ENCODE peak calls at places on chromosomes 1 and 21, in four cellular contexts. C is GM12891, A is heart left ventricle, N is testis. X is an unnamed sample.

GRCh38 chr1:90126834-90127233 is 131.9 kb downstream of the ZNF326 start:
- DNase-seq in C (no peak), A (no peak), N (no peak), X (no peak)

GRCh38 chr21:38409907-38410306 is 88.4 kb downstream of the ERG start:
- DNase-seq in C (no peak), A (no peak), N (no peak), X (no peak)

GRCh38 chr1:85148524-85149250 is 52.1 kb downstream of the SYDE2 start:
- DNase-seq in C (peak), A (peak), N (no peak), X (no peak)

GRCh38 chr1:54998677-54999076 is at the start of gene BSND:
- DNase-seq in C (no peak), A (no peak), N (peak), X (no peak)

GRCh38 chr1:169235568-169235967 is 129.1 kb downstream of the ATP1B1 start:
- DNase-seq in C (no peak), A (no peak), N (no peak), X (no peak)

GRCh38 chr1:221725683-221726330 is 16.1 kb downstream of the DUSP10 start:
- DNase-seq in C (no peak), A (no peak), N (no peak), X (no peak)

GRCh38 chr1:223683586-223684487 is 18.3 kb upstream of the CAPN8 start:
- DNase-seq in C (no peak), A (peak), N (peak), X (peak)

GRCh38 chr1:33988161-33988560 is 124.3 kb downstream of the HMGB4 start:
- DNase-seq in C (no peak), A (no peak), N (no peak), X (no peak)

GRCh38 chr1:92820024-92820423 is 11.8 kb upstream of the RPL5 start:
- DNase-seq in C (no peak), A (no peak), N (no peak), X (no peak)

GRCh38 chr21:33261635-33262034 is 4.5 kb upstream of the IL10RB start:
- DNase-seq in C (no peak), A (no peak), N (peak), X (peak)

GRCh38 chr21:44083631-44084291 is 23.4 kb upstream of the PWP2 start:
- DNase-seq in C (no peak), A (no peak), N (peak), X (no peak)

GRCh38 chr1:10401281-10401680 is 2.4 kb downstream of the PGD start:
- DNase-seq in C (no peak), A (no peak), N (no peak), X (no peak)

GRCh38 chr1:201503397-201504176 is 3.3 kb downstream of the CSRP1 start:
- DNase-seq in C (no peak), A (no peak), N (peak), X (peak)

GRCh38 chr1:91075233-91076135 is 53.6 kb upstream of the ZNF644 start:
- DNase-seq in C (no peak), A (no peak), N (no peak), X (no peak)

GRCh38 chr1:2314803-2315710 is 76.3 kb downstream of the MORN1 start:
- DNase-seq in C (peak), A (peak), N (no peak), X (peak)

GRCh38 chr1:241253491-241253890 is 103.5 kb downstream of the RGS7 start:
- DNase-seq in C (no peak), A (no peak), N (no peak), X (no peak)

GRCh38 chr1:209723761-209724693 is 19.4 kb downstream of the HSD11B1 start:
- DNase-seq in C (no peak), A (no peak), N (no peak), X (no peak)

GRCh38 chr1:80973101-80973500 is 827.6 kb upstream of the ADGRL2 start:
- DNase-seq in C (no peak), A (no peak), N (no peak), X (no peak)

GRCh38 chr21:46151261-46151988 is 4.0 kb downstream of the FTCD start:
- DNase-seq in C (no peak), A (peak), N (peak), X (peak)

GRCh38 chr1:226060427-226060826 is 2.1 kb upstream of the H3-3A start:
- DNase-seq in C (no peak), A (no peak), N (no peak), X (no peak)

GRCh38 chr1:222814536-222815366 is at the start of gene DISP1:
- DNase-seq in C (peak), A (peak), N (peak), X (peak)

GRCh38 chr1:41275831-41276230 is 33.7 kb upstream of the SCMH1 start:
- DNase-seq in C (no peak), A (no peak), N (no peak), X (no peak)

GRCh38 chr1:180926164-180926981 is 13.7 kb downstream of the KIAA1614 start:
- DNase-seq in C (no peak), A (peak), N (peak), X (no peak)

GRCh38 chr1:2558420-2558819 is 2.2 kb downstream of the TNFRSF14 start:
- DNase-seq in C (no peak), A (no peak), N (no peak), X (no peak)

GRCh38 chr1:53190210-53190611 is 6.4 kb upstream of the CPT2 start:
- DNase-seq in C (no peak), A (no peak), N (no peak), X (no peak)

GRCh38 chr1:245043617-245043952 is 111.2 kb upstream of the KIF26B start:
- DNase-seq in C (no peak), A (no peak), N (no peak), X (no peak)

GRCh38 chr1:245041058-245041698 is 113.6 kb upstream of the KIF26B start:
- DNase-seq in C (no peak), A (no peak), N (no peak), X (no peak)

GRCh38 chr1:245046764-245047163 is 108.0 kb upstream of the KIF26B start:
- DNase-seq in C (no peak), A (no peak), N (no peak), X (no peak)

GRCh38 chr1:245046310-245046709 is 108.5 kb upstream of the KIF26B start:
- DNase-seq in C (no peak), A (no peak), N (no peak), X (no peak)

GRCh38 chr1:245045087-245045881 is 109.5 kb upstream of the KIF26B start:
- DNase-seq in C (no peak), A (peak), N (peak), X (peak)
- TF ChIP-seq POLR2A in C (no peak), A (peak), N (no peak), X (peak)

GRCh38 chr1:16644179-16645043 is 22.3 kb downstream of the RNU1-3 start:
- DNase-seq in C (peak), A (peak), N (peak), X (peak)
- TF ChIP-seq POLR2A in C (peak), A (peak), N (no peak), X (peak)

GRCh38 chr1:173407846-173408245 is 69.3 kb upstream of the PRDX6 start:
- DNase-seq in C (no peak), A (no peak), N (no peak), X (no peak)

GRCh38 chr1:173410133-173410793 is 66.9 kb upstream of the PRDX6 start:
- DNase-seq in C (no peak), A (no peak), N (no peak), X (no peak)

GRCh38 chr1:173410794-173411236 is 66.3 kb upstream of the PRDX6 start:
- DNase-seq in C (no peak), A (no peak), N (no peak), X (no peak)

GRCh38 chr1:173408886-173409285 is 68.2 kb upstream of the PRDX6 start:
- DNase-seq in C (no peak), A (no peak), N (no peak), X (no peak)

DNA sequence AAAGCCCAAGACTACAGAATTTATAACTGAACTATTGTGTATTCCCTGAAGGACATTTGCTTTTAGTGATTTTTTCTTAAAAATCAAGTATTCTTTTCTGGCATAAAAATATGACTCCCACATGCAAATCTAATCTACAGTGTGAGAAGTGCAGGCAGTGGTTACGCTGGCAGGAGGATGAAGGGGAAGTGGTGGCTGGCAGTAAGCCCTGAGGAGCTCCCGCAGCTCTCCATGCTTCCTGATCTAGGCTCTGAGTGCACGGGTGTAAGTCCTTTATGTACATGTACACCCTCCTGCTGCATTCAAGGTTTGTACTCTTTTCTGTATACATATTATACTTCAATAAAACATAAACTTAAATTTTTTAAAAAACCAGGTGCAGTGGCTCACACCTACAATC is 67.5 kb upstream of the PRDX6 start:
- DNase-seq in C (no peak), A (peak), N (peak), X (peak)
- TF ChIP-seq POLR2A in C (no peak), A (no peak), N (no peak), X (no peak)

GRCh38 chr1:40210514-40211204 is 37.1 kb upstream of the TMCO2 start:
- DNase-seq in C (no peak), A (no peak), N (no peak), X (no peak)
- TF ChIP-seq POLR2A in C (no peak), A (no peak), N (no peak), X (no peak)

DNA sequence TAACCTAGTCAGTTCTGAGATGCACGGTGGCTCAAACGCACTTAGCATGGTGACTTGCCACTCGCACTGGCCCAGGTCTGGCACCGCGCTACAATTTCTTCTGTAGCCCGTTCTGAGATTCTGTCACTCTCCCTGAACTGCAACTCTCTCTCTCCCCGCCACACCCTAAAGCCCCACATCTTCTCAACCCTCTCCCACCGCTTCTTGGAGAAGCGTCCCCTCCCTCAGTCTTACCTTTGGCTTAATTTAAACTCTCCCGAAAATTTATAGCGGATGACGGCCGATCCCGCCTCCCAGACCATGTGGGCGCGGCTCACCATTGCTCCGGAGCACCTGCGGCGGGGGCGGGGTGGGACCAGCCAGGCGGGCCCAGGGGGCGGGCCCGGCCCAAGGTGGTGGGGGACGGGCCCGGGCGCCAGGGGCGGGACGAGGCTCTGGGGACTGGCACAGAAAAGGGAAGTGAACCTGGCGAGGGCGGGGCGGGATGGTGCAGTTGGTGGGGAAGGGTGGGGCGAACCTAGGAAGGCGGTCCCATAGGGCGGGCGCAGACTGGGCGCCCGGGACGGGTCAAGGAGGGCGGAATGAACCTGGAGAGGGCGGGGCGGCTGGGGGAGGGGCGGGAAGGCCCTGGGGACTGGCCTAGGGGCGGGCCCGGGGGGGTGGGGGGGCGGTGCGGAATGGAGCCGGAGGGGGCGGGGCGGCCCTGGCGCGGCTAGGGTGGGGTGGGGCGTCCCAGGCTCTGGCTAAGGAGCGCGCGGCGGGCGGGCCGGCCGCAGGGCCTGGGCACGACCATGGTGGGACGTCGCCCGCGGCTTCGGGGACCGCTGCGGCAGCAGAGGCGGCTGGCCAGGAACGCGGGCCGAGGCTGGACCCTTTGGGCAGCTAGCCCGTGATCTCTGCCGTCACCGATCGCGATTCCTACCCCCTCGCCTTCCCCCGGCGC is at the start of gene MAP3K21:
- DNase-seq in C (peak), A (peak), N (peak), X (peak)
- TF ChIP-seq POLR2A in C (no peak), A (no peak), N (no peak), X (peak)

GRCh38 chr1:26286064-26286416 is 6.2 kb downstream of the SH3BGRL3 start:
- DNase-seq in C (no peak), A (no peak), N (no peak), X (no peak)

GRCh38 chr1:26285366-26286063 is 5.6 kb downstream of the SH3BGRL3 start:
- DNase-seq in C (no peak), A (peak), N (no peak), X (peak)

GRCh38 chr1:26283226-26283853 is 3.5 kb downstream of the SH3BGRL3 start:
- DNase-seq in C (no peak), A (no peak), N (no peak), X (no peak)

GRCh38 chr1:26283871-26284596 is 4.1 kb downstream of the SH3BGRL3 start:
- DNase-seq in C (no peak), A (no peak), N (no peak), X (no peak)

DNA sequence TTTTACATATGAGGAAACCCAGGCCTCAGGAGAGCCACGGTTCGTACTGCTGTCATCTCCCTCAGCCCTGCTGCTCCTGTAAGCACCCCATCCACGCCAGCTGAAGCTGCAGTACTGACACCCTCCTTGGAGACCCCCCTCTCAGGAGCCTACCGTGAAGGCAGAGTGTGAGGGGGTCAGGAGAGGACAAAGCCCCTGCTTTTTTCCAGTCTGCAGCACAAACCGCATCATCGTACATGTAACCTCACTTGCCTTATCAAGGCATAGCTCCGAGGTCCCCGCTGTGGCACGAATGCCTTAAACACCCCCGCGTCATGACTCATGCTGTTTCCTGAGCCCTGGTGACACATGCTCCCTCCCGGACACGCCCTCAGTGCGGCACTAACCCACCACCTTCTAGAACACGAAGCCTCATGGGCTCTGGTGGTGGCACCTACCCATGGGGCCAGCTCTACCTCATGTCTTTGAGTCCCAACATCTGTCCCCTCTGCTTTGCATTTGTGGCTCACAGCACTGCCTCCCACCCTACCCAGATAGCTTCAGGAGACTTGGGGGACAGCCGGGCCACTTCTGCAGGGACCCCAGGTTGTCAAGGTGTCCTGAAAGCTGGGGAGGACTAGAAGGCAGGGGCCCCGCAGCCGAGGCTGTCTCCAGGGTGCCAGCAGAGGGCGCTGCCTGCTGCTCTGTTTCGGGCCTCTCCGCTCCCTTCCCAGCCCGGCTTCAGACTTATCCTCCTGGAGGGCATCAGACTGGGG is 4.9 kb downstream of the SH3BGRL3 start:
- DNase-seq in C (peak), A (peak), N (peak), X (peak)
- TF ChIP-seq POLR2A in C (no peak), A (no peak), N (no peak), X (peak)